ENCODE peak calls at places on chromosomes 12 and 14, in five cellular contexts. G, H, B, L and N are unnamed samples.

GRCh38 chr12:126337556-126337955 is 1272.3 kb downstream of the AACS start:
- DNase-seq in G (no peak), H (no peak), B (no peak), L (no peak), N (no peak)

GRCh38 chr12:11795910-11796459 is 146.5 kb downstream of the ETV6 start:
- DNase-seq in G (no peak), H (peak; percentile 59), B (no peak), L (no peak), N (no peak)

GRCh38 chr12:89880695-89881350 is 172.2 kb upstream of the ATP2B1 start:
- DNase-seq in G (no peak), H (no peak), B (no peak), L (peak; percentile 82), N (no peak)

GRCh38 chr14:63852271-63852816 is 460 bp upstream of the SYNE2 start:
- DNase-seq in G (no peak), H (peak; percentile 81), B (no peak), L (no peak), N (no peak)

GRCh38 chr14:95507701-95508103 is 8.7 kb downstream of the SYNE3 start:
- DNase-seq in G (no peak), H (no peak), B (peak; percentile 51), L (peak; percentile 72), N (no peak)

GRCh38 chr12:44217146-44217883 is 381.4 kb downstream of the TMEM117 start:
- DNase-seq in G (no peak), H (no peak), B (no peak), L (no peak), N (no peak)

GRCh38 chr14:69694730-69695663 is 71.9 kb upstream of the SRSF5 start:
- DNase-seq in G (no peak), H (no peak), B (no peak), L (no peak), N (no peak)

GRCh38 chr14:85909581-85909980 is 379.6 kb downstream of the FLRT2 start:
- DNase-seq in G (no peak), H (no peak), B (no peak), L (no peak), N (no peak)

GRCh38 chr14:106844608-106845285 is 1318.4 kb downstream of the TMEM121 start:
- DNase-seq in G (no peak), H (no peak), B (peak; percentile 64), L (peak; percentile 96), N (no peak)

GRCh38 chr12:45232771-45233372 is 17.0 kb downstream of the ANO6 start:
- DNase-seq in G (no peak), H (peak; percentile 83), B (peak; percentile 27), L (no peak), N (no peak)

GRCh38 chr12:56803750-56804149 is 40.6 kb downstream of the HSD17B6 start:
- DNase-seq in G (no peak), H (no peak), B (no peak), L (no peak), N (no peak)

GRCh38 chr12:132095520-132096409 is 48.4 kb downstream of the DDX51 start:
- DNase-seq in G (no peak), H (no peak), B (no peak), L (no peak), N (no peak)

DNA sequence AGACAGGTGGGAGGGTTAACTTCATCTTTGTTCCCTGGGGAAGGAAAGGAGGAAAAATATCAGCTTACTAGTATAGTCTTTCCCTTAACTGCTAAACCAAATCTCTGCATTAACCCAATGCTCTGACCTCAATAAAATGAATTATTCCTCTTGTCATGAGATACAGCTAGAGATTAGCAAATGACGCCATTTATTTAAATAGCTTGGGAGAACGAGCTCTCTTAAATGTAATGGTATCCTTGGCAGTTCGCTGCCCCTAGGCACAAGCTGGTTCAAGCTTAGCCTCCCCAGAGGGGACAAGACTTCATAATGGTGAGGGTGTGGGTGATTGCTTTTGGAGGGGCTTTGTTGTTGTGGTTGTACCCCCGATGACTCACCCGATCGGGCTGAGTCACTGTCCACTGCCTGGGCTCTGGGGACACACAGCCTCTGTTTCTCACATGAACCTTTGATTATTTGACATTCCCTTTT is 19.6 kb downstream of the FNTB start:
- DNase-seq in G (no peak), H (no peak), B (no peak), L (no peak), N (no peak)
- H3K36me3 ChIP-seq in G (no peaks in the 10 kb centered on the region), H (no peaks in the 10 kb centered on the region), B (peaks cover 47% of the 10 kb centered on the region), L (no peaks in the 10 kb centered on the region), N (no peaks in the 10 kb centered on the region)

GRCh38 chr14:35332517-35333346 is 40.5 kb downstream of the PSMA6 start:
- DNase-seq in G (peak; percentile 45), H (peak; percentile 19), B (peak; percentile 40), L (no peak), N (no peak)
- TF ChIP-seq POLR2AphosphoS5 in G (no peak), H (no peak), B (no peak), L (no peak), N (no peak)

GRCh38 chr14:90280096-90280495 is 23.7 kb downstream of the PSMC1 start:
- DNase-seq in G (no peak), H (no peak), B (no peak), L (no peak), N (no peak)
- H3K36me3 ChIP-seq in G (no peaks in the 10 kb centered on the region), H (no peaks in the 10 kb centered on the region), B (peaks cover 89% of the 10 kb centered on the region), L (peaks cover 35% of the 10 kb centered on the region), N (no peaks in the 10 kb centered on the region)

DNA sequence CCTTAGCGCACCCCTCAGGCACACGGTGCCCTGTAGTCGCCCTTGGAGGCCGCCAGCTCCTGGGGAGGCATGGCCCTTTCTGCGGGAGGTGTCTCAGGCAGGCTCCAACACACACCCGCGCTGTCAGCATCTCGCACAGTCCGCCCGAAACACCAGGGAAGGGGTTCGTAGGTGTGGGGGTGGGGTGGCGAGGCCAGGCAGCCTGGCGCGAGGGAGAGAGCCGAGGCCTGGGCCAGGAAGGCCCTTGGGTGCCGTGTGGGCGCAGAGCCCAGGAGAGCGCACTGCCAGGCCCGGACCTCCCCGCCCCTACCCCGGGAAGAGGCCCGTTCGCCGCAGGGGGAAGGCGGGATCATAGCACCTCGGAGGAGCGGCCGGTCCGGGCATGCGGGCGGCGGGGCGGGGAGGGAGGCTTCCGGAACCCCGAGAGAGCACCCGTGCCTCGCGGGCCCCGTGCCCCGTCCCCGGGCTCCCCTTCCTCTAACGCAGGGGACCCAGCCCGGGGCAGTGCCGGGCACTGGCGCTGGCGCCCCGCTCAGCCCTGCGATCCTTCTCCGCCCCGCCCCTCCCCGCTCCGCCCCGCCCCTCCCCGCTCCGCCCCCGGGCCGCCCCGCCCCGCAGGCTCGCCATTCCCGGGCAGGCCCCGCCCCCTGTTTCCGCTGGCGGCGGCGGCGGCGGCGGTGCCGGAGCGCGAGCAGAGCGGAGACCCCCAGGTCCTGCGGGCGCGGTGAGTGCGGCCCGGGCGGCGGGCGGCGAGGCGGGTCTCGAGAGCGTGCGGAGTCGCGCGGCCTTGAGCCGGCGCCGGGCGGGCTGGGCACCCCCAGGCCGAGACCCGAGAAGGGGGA is at the start of gene TSPAN9:
- DNase-seq in G (peak; percentile 75), H (peak; percentile 76), B (peak; percentile 87), L (peak; percentile 91), N (no peak)
- TF ChIP-seq POLR2AphosphoS5 in G (no peak), H (peak; percentile 68), B (peak; percentile 3), L (peak; percentile 73), N (no peak)

GRCh38 chr14:22570132-22570949 is 18.7 kb downstream of the DAD1 start:
- DNase-seq in G (peak; percentile 79), H (peak; percentile 98), B (peak; percentile 79), L (no peak), N (peak; percentile 79)

GRCh38 chr14:22566845-22567244 is 22.2 kb downstream of the DAD1 start:
- DNase-seq in G (no peak), H (no peak), B (no peak), L (no peak), N (no peak)

GRCh38 chr14:22567437-22567836 is 21.6 kb downstream of the DAD1 start:
- DNase-seq in G (no peak), H (no peak), B (no peak), L (no peak), N (no peak)

GRCh38 chr14:22569749-22570131 is 19.3 kb downstream of the DAD1 start:
- DNase-seq in G (no peak), H (no peak), B (no peak), L (no peak), N (no peak)

GRCh38 chr14:22569106-22569748 is 19.8 kb downstream of the DAD1 start:
- DNase-seq in G (no peak), H (no peak), B (no peak), L (no peak), N (no peak)
- H3K36me3 ChIP-seq in G (peaks cover 24% of the 10 kb centered on the region), H (peaks cover 26% of the 10 kb centered on the region), B (peaks cover 52% of the 10 kb centered on the region), L (peaks cover 24% of the 10 kb centered on the region), N (peaks cover 89% of the 10 kb centered on the region)